ENCODE peak calls at places on chromosomes 2 and 18, in six cellular contexts. W, V, G, T, D and R are unnamed samples.

GRCh38 chr2:172275239-172275638 is 152.1 kb upstream of the ITGA6 start:
- DNase-seq in G (no peak), T (no peak), W (no peak), V (no peak), D (no peak), R (no peak)

GRCh38 chr2:233032551-233033320 is at the start of gene NEU2:
- DNase-seq in W (peak), V (no peak), G (no peak), D (no peak), T (no peak), R (no peak)

GRCh38 chr2:176652300-176653182 is 383.3 kb downstream of the MTX2 start:
- DNase-seq in W (no peak), D (peak), T (peak), V (peak), G (no peak), R (no peak)

GRCh38 chr2:9998916-9999654 is 44.3 kb upstream of the KLF11 start:
- DNase-seq in W (no peak), V (no peak), G (no peak), T (no peak), D (no peak), R (no peak)

GRCh38 chr2:177432703-177433102 is 40.1 kb downstream of the AGPS start:
- DNase-seq in D (no peak), T (no peak), V (no peak), W (no peak), G (no peak), R (no peak)

GRCh38 chr2:128178650-128179460 is 87.9 kb downstream of the UGGT1 start:
- DNase-seq in V (peak), D (no peak), G (no peak), W (peak), T (peak), R (no peak)

GRCh38 chr18:63071566-63072175 is 247.9 kb downstream of the BCL2 start:
- DNase-seq in V (no peak), W (no peak), G (no peak), D (peak), T (no peak), R (no peak)

GRCh38 chr18:79750980-79751571 is 46.7 kb upstream of the KCNG2 start:
- DNase-seq in T (no peak), W (peak), D (no peak), G (no peak), V (peak), R (no peak)

GRCh38 chr18:68494802-68495560 is 219.9 kb downstream of the TMX3 start:
- DNase-seq in G (no peak), V (no peak), T (no peak), D (no peak), W (no peak), R (no peak)

GRCh38 chr2:145909781-145910180 is 1389.9 kb upstream of the ZEB2 start:
- DNase-seq in D (no peak), T (no peak), W (no peak), G (no peak), V (no peak), R (no peak)

GRCh38 chr2:6914829-6915228 is 2.4 kb upstream of the RNF144A start:
- DNase-seq in G (no peak), T (no peak), W (no peak), V (no peak), D (no peak), R (no peak)

GRCh38 chr2:77418537-77418936 is 103.6 kb downstream of the LRRTM4 start:
- DNase-seq in T (no peak), D (no peak), V (no peak), W (no peak), G (no peak), R (no peak)

GRCh38 chr2:105042189-105042588 is 4.3 kb downstream of the MRPS9 start:
- DNase-seq in T (no peak), D (no peak), W (no peak), G (no peak), V (no peak), R (no peak)

GRCh38 chr18:55185391-55185790 is 226.1 kb upstream of the CCDC68 start:
- DNase-seq in T (no peak), D (no peak), W (no peak), V (no peak), G (no peak), R (no peak)

GRCh38 chr18:2508678-2509077 is 62.6 kb downstream of the METTL4 start:
- DNase-seq in D (no peak), G (no peak), T (no peak), V (no peak), W (no peak), R (no peak)

GRCh38 chr2:44642123-44642857 is 280.5 kb downstream of the CAMKMT start:
- DNase-seq in V (no peak), T (no peak), W (no peak), D (no peak), G (no peak), R (no peak)

GRCh38 chr2:10020001-10020400 is 23.3 kb upstream of the KLF11 start:
- DNase-seq in G (no peak), D (no peak), W (no peak), V (no peak), T (no peak), R (no peak)

GRCh38 chr2:18430996-18431748 is 129.3 kb downstream of the RDH14 start:
- DNase-seq in W (no peak), V (no peak), T (no peak), G (no peak), D (no peak), R (no peak)

GRCh38 chr2:46970334-46971288 is 55.0 kb upstream of the MCFD2 start:
- DNase-seq in W (no peak), D (peak), T (no peak), V (peak), G (no peak), R (no peak)